ENCODE peak calls at places on chromosomes 2 and 18, in four cellular contexts. L is BJ, I is pancreas, P is mesenchymal stem cell. U is an unnamed sample.

GRCh38 chr2:69694894-69695849 is 46.8 kb upstream of the ANXA4 start:
- DNase-seq in L (peak), I (no peak), P (peak), U (peak)

GRCh38 chr2:42142476-42143184 is 26.5 kb upstream of the EML4 start:
- DNase-seq in L (no peak), I (no peak), P (peak), U (no peak)

GRCh38 chr2:70789304-70790078 is 952 bp downstream of the FIGLA start:
- DNase-seq in L (no peak), I (peak), P (peak), U (peak)

GRCh38 chr2:53769318-53769945 is 1.8 kb downstream of the CHAC2 start:
- DNase-seq in L (no peak), I (no peak), P (no peak), U (no peak)

GRCh38 chr2:135043345-135043744 is 3.9 kb downstream of the MAP3K19 start:
- DNase-seq in L (no peak), I (no peak), P (no peak), U (no peak)

GRCh38 chr2:201758229-201758628 is 22.5 kb downstream of the ALS2 start:
- DNase-seq in L (no peak), I (no peak), P (no peak), U (no peak)

GRCh38 chr2:172893654-172894053 is 158.0 kb downstream of the RAPGEF4 start:
- DNase-seq in L (no peak), I (no peak), P (no peak), U (no peak)

GRCh38 chr2:119028327-119029174 is 86.6 kb downstream of the MARCO start:
- DNase-seq in L (no peak), I (no peak), P (peak), U (peak)

GRCh38 chr2:177254433-177255226 is 9.9 kb downstream of the NFE2L2 start:
- DNase-seq in L (no peak), I (peak), P (peak), U (peak)

GRCh38 chr2:18422416-18423165 is 137.9 kb downstream of the RDH14 start:
- DNase-seq in L (no peak), I (no peak), P (peak), U (peak)

GRCh38 chr18:14976736-14977430 is 228.9 kb downstream of the ANKRD30B start:
- DNase-seq in L (no peak), I (no peak), P (no peak), U (peak)

GRCh38 chr2:224904390-224904789 is 137.9 kb downstream of the DOCK10 start:
- DNase-seq in L (no peak), I (no peak), P (no peak), U (no peak)

DNA sequence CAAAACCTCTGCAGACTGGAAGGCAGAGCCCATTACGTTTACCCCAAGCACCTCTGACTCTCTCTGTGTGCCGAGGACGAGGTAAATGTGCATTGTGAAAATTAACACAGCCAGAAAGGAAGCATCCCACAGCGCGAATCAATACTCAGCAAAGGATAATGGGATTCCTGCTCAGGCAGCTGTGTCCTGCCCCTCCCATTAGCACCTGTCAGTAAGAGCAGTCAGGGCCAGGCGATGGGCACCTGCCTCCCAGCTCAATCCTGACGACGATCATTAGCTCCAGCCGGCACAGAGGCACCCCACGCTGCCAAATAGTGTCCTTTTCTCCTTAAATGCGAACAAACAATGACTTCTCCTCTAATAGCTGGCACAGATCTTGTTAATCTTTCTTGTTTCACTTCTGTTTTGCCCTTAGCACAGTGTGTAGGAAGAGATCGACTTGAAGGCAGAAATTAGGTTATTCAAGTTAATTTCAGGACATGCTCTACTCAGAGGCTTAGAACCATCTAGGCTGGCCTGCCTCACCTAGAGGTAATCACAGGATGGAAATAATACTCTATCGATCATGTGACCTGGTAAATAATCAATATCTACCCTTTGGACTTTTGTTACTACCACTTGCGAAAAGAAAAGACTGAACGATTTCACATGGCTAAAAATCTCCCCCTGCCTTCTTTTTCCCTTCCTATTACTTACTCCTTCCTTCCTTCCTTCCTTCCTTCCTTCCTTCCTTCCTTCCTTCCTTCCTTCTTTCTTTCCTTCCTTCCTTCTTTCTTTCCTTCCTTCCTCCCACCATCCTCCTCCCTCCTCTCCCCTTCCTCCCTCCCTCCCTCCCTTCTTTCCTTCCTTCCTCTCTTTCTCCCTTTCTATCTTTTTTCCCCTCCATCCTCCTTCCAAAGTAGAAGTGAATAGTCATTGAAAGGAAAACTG is 487.9 kb upstream of the ID2 start:
- DNase-seq in L (no peak), I (no peak), P (no peak), U (no peak)
- H3K4me3 ChIP-seq in L (no peak), I (no peak), P (no peak), U (no peak)

DNA sequence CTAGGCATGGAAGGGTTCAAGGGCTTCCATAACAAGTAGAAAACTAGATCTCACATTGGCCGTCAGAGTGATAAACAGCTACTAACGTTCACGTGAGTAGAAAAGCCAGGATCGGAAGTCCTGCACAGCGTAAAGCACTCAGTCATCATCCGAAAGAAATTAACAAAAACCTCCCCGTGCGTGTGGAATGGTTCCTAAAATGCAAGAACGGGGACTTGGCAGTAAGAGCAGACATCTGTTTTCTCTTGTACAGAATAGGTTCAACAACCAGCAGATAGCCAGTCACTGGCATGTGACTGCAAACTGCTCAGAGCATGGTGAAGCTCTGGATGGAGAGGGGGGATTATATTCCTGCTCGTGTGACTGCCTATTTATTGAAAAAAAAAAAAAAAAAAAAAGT is 106.9 kb upstream of the ITGB6 start:
- DNase-seq in L (peak), I (no peak), P (peak), U (peak)
- H3K4me3 ChIP-seq in L (no peak), I (no peak), P (no peak), U (no peak)

GRCh38 chr2:160406591-160407392 is 86.8 kb downstream of the RBMS1 start:
- DNase-seq in L (no peak), I (peak), P (peak), U (peak)

GRCh38 chr2:160408575-160409291 is 84.9 kb downstream of the RBMS1 start:
- DNase-seq in L (no peak), I (no peak), P (peak), U (peak)

GRCh38 chr2:160409480-160409879 is 84.1 kb downstream of the RBMS1 start:
- DNase-seq in L (no peak), I (no peak), P (peak), U (peak)

GRCh38 chr2:160407393-160408204 is 86.0 kb downstream of the RBMS1 start:
- DNase-seq in L (no peak), I (peak), P (peak), U (peak)

DNA sequence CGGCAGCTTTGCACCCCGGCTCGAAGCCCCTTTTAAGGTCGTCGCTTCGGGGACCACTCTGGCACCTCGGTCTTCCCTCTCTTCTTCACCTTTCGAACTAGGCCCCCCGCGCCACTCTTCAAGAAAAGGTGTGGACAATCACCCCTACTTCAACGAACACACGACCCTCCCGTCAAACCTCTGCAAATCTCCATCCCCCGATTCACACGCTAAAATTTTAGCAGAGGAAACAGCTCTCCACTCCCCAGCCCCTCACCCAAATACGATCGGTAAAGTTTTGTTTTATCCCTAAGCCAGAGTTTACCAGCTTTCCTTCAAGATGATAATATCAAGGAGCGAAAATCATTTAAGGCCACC is 85.4 kb downstream of the RBMS1 start:
- DNase-seq in L (no peak), I (no peak), P (no peak), U (no peak)
- H3K4me3 ChIP-seq in L (peak), I (no peak), P (peak), U (peak)

DNA sequence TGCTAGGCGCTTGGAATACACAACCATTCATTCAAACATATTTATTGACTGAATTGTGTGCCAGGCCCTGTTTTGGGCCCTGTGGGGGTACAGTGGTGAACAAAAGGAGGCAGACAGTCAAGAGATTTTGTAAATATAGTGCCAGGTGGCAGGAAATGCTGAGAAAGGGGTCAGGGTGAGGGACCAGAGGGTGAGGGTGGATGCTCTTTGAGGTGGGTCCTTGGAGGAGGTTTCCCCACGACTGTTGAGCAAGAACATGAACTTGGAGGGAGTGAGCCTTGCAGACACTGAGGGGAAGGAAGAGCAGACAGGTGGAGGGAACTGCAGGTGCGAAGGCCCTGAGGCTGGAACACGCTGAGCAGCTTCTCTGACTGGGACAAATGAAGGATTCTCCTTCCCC is 40.7 kb downstream of the ODC1 start:
- DNase-seq in L (no peak), I (peak), P (no peak), U (no peak)
- H3K4me3 ChIP-seq in L (no peak), I (no peak), P (no peak), U (no peak)

GRCh38 chr2:27306657-27307544 is 1.3 kb downstream of the UCN start:
- DNase-seq in L (no peak), I (no peak), P (no peak), U (no peak)
- H3K4me3 ChIP-seq in L (no peak), I (no peak), P (no peak), U (no peak)

GRCh38 chr18:37465922-37466321 is 99.7 kb downstream of the CELF4 start:
- DNase-seq in L (no peak), I (no peak), P (peak), U (no peak)

GRCh38 chr18:37458697-37459096 is 106.9 kb downstream of the CELF4 start:
- DNase-seq in L (no peak), I (no peak), P (no peak), U (no peak)

GRCh38 chr18:37460616-37461015 is 105.0 kb downstream of the CELF4 start:
- DNase-seq in L (no peak), I (no peak), P (peak), U (no peak)

GRCh38 chr18:37467002-37467401 is 98.6 kb downstream of the CELF4 start:
- DNase-seq in L (no peak), I (no peak), P (no peak), U (no peak)

GRCh38 chr18:37464287-37464686 is 101.3 kb downstream of the CELF4 start:
- DNase-seq in L (no peak), I (no peak), P (no peak), U (no peak)
- H3K4me3 ChIP-seq in L (no peak), I (no peak), P (no peak), U (no peak)

DNA sequence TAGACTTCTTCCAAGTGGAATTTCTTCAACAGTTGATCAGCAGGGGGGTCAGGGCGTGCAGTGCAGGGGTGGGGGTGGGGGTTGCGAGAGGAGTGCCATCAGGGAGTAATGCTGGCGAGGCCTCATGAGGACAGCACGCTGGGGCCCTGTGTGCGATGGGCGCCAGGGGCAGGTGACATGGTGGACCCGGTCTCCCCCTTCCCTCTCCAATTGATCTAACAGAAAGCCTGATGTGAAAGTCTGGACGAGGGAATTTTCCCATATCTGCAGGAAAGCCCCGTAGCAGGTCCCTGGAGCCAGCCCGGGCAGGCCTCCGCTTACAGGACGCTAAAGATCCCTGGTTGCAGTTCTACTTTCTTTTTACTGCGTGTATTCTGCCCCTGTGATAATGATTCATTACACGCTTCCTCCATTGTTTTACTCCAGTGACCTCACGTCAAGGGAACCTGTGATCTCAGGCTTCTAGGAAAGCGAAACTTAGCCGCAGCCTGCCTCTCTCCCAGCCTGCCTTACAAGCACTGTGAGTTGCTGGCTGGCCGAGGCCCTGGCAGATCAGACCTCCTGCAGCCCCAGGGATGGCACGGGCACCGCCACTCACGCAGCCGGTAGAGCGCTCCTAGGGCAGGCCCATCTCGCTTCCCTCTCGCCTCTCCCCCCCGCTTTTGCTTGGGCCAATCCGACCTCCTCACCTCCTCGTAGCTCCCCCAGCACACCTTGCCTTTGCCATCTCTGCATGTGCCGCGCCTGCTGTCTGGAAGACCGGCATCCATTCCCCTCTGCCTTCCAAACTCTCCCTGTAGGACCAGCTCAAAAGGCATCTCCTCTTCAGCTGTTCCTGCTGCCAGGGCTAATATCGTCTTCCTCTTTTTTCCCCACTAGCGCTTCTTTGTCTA is 19.2 kb downstream of the NEURL3 start:
- DNase-seq in L (peak), I (peak), P (peak), U (peak)
- H3K4me3 ChIP-seq in L (peak), I (peak), P (no peak), U (peak)

U was measured in fibroblast of the aortic adventitia.